ENCODE peak calls at places on chromosomes 3 and 15, in four cellular contexts. J is GM12878, V is H1, M is HepG2. U is an unnamed sample.

GRCh38 chr15:33675246-33675645 is 293.1 kb upstream of the CHRM5 start:
- DNase-seq in J (no peak), V (no peak), M (no peak), U (peak; percentile 27)

GRCh38 chr3:101179637-101180036 is 140.7 kb downstream of the IMPG2 start:
- DNase-seq in J (no peak), V (no peak), M (no peak), U (no peak)

GRCh38 chr15:83323296-83323711 is 38.8 kb upstream of the BNC1 start:
- DNase-seq in J (no peak), V (no peak), M (no peak), U (no peak)

GRCh38 chr3:191414286-191414685 is 46.7 kb upstream of the PYDC2 start:
- DNase-seq in J (no peak), V (no peak), M (no peak), U (no peak)

GRCh38 chr3:55473788-55474187 is 13.3 kb downstream of the WNT5A start:
- DNase-seq in J (no peak), V (no peak), M (no peak), U (no peak)

GRCh38 chr3:52526151-52526561 is 7.5 kb downstream of the NT5DC2 start:
- DNase-seq in J (no peak), V (no peak), M (no peak), U (no peak)

GRCh38 chr3:33008282-33008681 is 56.8 kb downstream of the CCR4 start:
- DNase-seq in J (no peak), V (no peak), M (no peak), U (no peak)

GRCh38 chr3:187188931-187189330 is 8.4 kb upstream of the RTP1 start:
- DNase-seq in J (no peak), V (no peak), M (no peak), U (no peak)

GRCh38 chr3:129245141-129245540 is 4.3 kb upstream of the COPG1 start:
- DNase-seq in J (no peak), V (no peak), M (no peak), U (no peak)

GRCh38 chr3:21920431-21920830 is 169.4 kb upstream of the ZNF385D start:
- DNase-seq in J (no peak), V (no peak), M (no peak), U (no peak)

GRCh38 chr15:62889734-62890505 is 152.6 kb upstream of the TPM1 start:
- DNase-seq in J (no peak), V (no peak), M (no peak), U (no peak)

GRCh38 chr15:51829360-51830278 is at the start of gene TMOD3:
- DNase-seq in J (peak; percentile 67), V (peak; percentile 79), M (peak; percentile 83), U (peak; percentile 75)

GRCh38 chr3:179750720-179751328 is 98.0 kb downstream of the USP13 start:
- DNase-seq in J (no peak), V (no peak), M (peak; percentile 17), U (no peak)

GRCh38 chr3:167872941-167873340 is 137.4 kb downstream of the SERPINI1 start:
- DNase-seq in J (no peak), V (no peak), M (no peak), U (no peak)

GRCh38 chr3:61924991-61925390 is 363.6 kb downstream of the PTPRG start:
- DNase-seq in J (no peak), V (no peak), M (no peak), U (no peak)

GRCh38 chr15:38299216-38299615 is 46.6 kb downstream of the SPRED1 start:
- DNase-seq in J (no peak), V (no peak), M (no peak), U (no peak)

GRCh38 chr3:169545606-169546005 is 117.9 kb downstream of the MECOM start:
- DNase-seq in J (no peak), V (no peak), M (no peak), U (no peak)

GRCh38 chr15:71775857-71776256 is 34.5 kb upstream of the NR2E3 start:
- DNase-seq in J (no peak), V (no peak), M (no peak), U (no peak)

GRCh38 chr3:171458056-171458856 is 1.9 kb downstream of the TNIK start:
- DNase-seq in J (no peak), V (no peak), M (no peak), U (no peak)

GRCh38 chr3:188262913-188263683 is 109.1 kb downstream of the LPP start:
- DNase-seq in J (no peak), V (no peak), M (peak; percentile 27), U (no peak)

GRCh38 chr3:188264231-188265213 is 110.6 kb downstream of the LPP start:
- DNase-seq in J (no peak), V (no peak), M (peak; percentile 29), U (no peak)

GRCh38 chr3:188261011-188261410 is 107.1 kb downstream of the LPP start:
- DNase-seq in J (no peak), V (no peak), M (no peak), U (no peak)

GRCh38 chr3:188259611-188260010 is 105.7 kb downstream of the LPP start:
- DNase-seq in J (no peak), V (no peak), M (no peak), U (no peak)

DNA sequence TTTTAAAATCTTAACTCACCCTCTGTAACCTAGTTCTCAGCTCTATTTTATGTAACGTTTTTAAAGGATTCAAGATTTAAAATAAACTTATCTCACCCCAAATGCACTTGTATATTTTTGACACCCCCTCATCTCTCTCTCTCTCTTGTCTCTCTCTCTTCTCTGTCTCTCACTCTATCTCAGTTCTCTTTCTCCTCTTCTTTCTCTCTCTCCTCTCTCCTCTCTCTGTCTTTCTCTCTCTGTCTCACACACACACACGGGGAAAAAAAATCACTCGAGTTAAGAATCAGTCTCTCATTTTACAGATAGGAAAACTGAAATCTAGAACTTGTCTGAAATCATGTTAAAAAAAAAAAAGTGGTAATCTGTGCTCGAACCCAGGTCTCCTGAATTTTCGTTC is 108.5 kb downstream of the LPP start:
- DNase-seq in J (no peak), V (no peak), M (no peak), U (no peak)
- H3K9ac ChIP-seq in J (no peak overlapping the region), V (no peak overlapping the region), M (no peak overlapping the region), U (no peak overlapping the region)

DNA sequence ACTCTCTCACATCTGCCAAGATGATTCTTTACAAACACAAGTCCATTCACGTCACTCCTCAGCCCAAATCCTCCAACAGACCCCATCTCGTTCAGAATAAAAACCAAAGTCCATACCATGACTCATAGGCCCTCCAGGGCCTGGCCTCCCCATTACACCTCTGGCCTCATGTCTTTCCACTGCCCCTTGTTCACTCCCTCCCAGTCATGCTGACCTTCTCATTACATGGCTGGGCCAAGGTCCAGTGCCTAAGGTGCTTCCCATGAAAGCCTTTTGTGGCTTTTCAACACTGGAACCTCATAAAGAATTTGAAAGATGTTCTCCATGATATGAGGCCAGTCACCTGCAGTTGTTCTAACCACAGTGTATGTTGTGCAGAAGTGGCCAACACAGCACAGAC is 44.5 kb downstream of the NEK10 start:
- DNase-seq in J (no peak), V (no peak), M (peak; percentile 38), U (no peak)
- TF ChIP-seq SUZ12 in J (no peak), V (no peak), M (no peak), U (no peak)

GRCh38 chr3:5543047-5543446 is 355.5 kb downstream of the EDEM1 start:
- DNase-seq in J (no peak), V (no peak), M (no peak), U (no peak)
- H3K9ac ChIP-seq in J (no peak overlapping the region), V (no peak overlapping the region), M (no peak overlapping the region), U (no peak overlapping the region)

DNA sequence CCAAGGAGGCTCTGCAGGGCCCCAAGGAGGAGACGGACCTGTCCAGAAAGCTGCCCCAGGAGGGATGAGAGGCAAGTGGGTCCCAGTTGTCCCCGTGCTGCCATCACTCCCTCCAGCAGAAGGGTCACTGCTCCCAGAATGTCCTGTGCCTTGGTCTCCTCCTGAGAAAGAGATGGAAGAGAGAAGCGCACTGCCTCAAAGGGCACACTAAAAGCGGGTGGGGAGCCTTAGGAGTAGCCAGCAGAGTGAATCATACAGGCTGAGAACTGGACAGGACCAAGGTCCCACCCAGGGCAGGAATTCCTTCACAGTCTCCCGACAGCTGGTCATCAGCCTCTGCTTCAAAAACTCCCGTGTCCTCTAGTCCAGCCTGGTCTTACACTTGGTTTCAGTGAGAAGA is 4.6 kb downstream of the THPO start:
- DNase-seq in J (no peak), V (no peak), M (no peak), U (no peak)
- TF ChIP-seq SUZ12 in J (no peak), V (no peak), M (no peak), U (no peak)

GRCh38 chr3:143529018-143529478 is 319.2 kb downstream of the SLC9A9 start:
- DNase-seq in J (peak; percentile 53), V (no peak), M (no peak), U (no peak)
- H3K9ac ChIP-seq in J (no peak overlapping the region), V (no peak overlapping the region), M (no peak overlapping the region), U (no peak overlapping the region)

GRCh38 chr15:40293905-40294895 is 11.3 kb upstream of the ANKRD63 start:
- DNase-seq in J (no peak), V (no peak), M (no peak), U (no peak)
- TF ChIP-seq SUZ12 in J (no peak), V (no peak), M (no peak), U (no peak)

DNA sequence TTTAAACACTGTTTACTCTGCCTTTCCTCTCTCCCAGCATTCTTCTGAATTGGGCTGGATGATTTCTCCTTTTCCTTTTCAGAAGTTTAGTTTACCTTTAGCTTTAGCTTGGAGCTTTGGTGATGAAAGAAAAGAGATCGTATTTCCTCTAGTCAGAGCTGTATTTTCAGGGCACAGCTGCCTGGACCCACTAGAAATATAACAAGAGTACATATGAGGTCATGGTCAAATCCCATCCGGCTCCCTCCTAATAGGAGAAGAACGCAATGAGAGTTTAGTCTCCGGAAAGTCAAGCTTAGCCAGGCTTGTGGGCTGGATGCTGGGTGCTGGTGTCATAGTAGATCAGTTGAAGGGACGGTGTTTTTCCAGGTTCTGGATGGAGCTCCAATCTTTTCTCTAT is 177.1 kb upstream of the PFN2 start:
- DNase-seq in J (no peak), V (no peak), M (no peak), U (no peak)
- H3K9ac ChIP-seq in J (no peak overlapping the region), V (no peak overlapping the region), M (no peak overlapping the region), U (no peak overlapping the region)

DNA sequence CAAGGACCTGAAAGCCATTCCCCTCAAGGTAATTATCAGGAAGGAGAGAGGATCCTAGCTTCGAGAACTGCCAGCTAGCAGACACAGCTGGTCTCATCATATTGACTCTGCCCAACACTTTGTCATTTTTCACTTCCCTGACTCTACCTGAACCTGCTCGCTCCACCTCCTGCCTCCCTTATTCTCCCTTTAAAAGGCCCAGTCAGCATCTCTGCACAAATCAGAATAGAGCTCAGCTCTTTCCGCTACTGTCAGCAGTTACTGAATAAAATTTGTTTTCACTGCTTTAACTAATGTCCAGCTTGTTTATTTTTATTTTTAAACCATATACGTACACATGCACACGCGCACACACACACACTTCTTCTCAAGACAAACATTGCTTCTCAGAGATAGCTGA is 57.2 kb upstream of the MCF2L2 start:
- DNase-seq in J (no peak), V (no peak), M (no peak), U (no peak)
- TF ChIP-seq SUZ12 in J (no peak), V (no peak), M (no peak), U (no peak)

U was measured in NT2/D1.